ENCODE peak calls at places on chromosomes 16 and 17, in four cellular contexts. J is epithelial cell of prostate, O is heart left ventricle, Y is neural progenitor cell. C is an unnamed sample.

GRCh38 chr16:49280861-49281331 is 742 bp downstream of the CBLN1 start:
- DNase-seq in J (no peak), O (no peak), Y (no peak), C (no peak)

GRCh38 chr16:85423631-85424030 is 189.5 kb upstream of the GSE1 start:
- DNase-seq in J (no peak), O (peak), Y (no peak), C (no peak)

GRCh38 chr16:70476272-70477020 is 22.1 kb downstream of the FCSK start:
- DNase-seq in J (no peak), O (no peak), Y (no peak), C (no peak)

GRCh38 chr17:66602659-66603363 is 232.1 kb upstream of the CACNG5 start:
- DNase-seq in J (no peak), O (no peak), Y (no peak), C (no peak)

GRCh38 chr17:82752371-82753200 is 721 bp downstream of the TBCD start:
- DNase-seq in J (no peak), O (no peak), Y (peak), C (no peak)

GRCh38 chr16:85570735-85571562 is 42.2 kb upstream of the GSE1 start:
- DNase-seq in J (no peak), O (peak), Y (no peak), C (peak)

GRCh38 chr17:38914741-38915638 is 10.4 kb upstream of the LASP1NB start:
- DNase-seq in J (no peak), O (no peak), Y (no peak), C (no peak)

GRCh38 chr17:62616993-62617893 is 10.2 kb upstream of the MRC2 start:
- DNase-seq in J (no peak), O (no peak), Y (peak), C (no peak)

GRCh38 chr17:38671939-38672720 is 2.6 kb downstream of the EPOP start:
- DNase-seq in J (no peak), O (no peak), Y (peak), C (no peak)

GRCh38 chr16:10617662-10618420 is 37.4 kb upstream of the EMP2 start:
- DNase-seq in J (no peak), O (no peak), Y (no peak), C (no peak)

GRCh38 chr17:15930426-15930825 is 14.5 kb upstream of the ADORA2B start:
- DNase-seq in J (no peak), O (no peak), Y (no peak), C (no peak)

GRCh38 chr17:55285340-55286301 is 20.9 kb downstream of the HLF start:
- DNase-seq in J (no peak), O (peak), Y (no peak), C (no peak)

GRCh38 chr16:90011908-90012501 is 7.3 kb downstream of the DBNDD1 start:
- DNase-seq in J (no peak), O (no peak), Y (no peak), C (no peak)

GRCh38 chr16:65125871-65126270 is 4.0 kb upstream of the CDH11 start:
- DNase-seq in J (no peak), O (no peak), Y (no peak), C (no peak)

GRCh38 chr17:30345089-30345433 is 11.2 kb upstream of the TMIGD1 start:
- DNase-seq in J (no peak), O (no peak), Y (no peak), C (no peak)
- H3K27ac ChIP-seq in J (peak), O (peak), Y (no peak), C (no peak)

GRCh38 chr17:4860651-4861050 is 27.5 kb downstream of the MINK1 start:
- DNase-seq in J (no peak), O (no peak), Y (no peak), C (no peak)
- H3K27ac ChIP-seq in J (peak), O (peak), Y (peak), C (no peak)

GRCh38 chr17:50687200-50688066 is 20.3 kb downstream of the ANKRD40 start:
- DNase-seq in J (no peak), O (no peak), Y (peak), C (no peak)
- H3K27ac ChIP-seq in J (no peak), O (peak), Y (no peak), C (no peak)

GRCh38 chr16:56862776-56863175 is 2.2 kb upstream of the SLC12A3 start:
- DNase-seq in J (no peak), O (no peak), Y (no peak), C (no peak)

GRCh38 chr16:56859636-56860035 is 5.4 kb upstream of the SLC12A3 start:
- DNase-seq in J (no peak), O (no peak), Y (no peak), C (no peak)

GRCh38 chr16:56860226-56861020 is 4.6 kb upstream of the SLC12A3 start:
- DNase-seq in J (no peak), O (no peak), Y (no peak), C (peak)

GRCh38 chr16:56861756-56862155 is 3.3 kb upstream of the SLC12A3 start:
- DNase-seq in J (no peak), O (no peak), Y (no peak), C (no peak)

GRCh38 chr16:56861092-56861610 is 3.9 kb upstream of the SLC12A3 start:
- DNase-seq in J (no peak), O (no peak), Y (peak), C (no peak)
- H3K27ac ChIP-seq in J (no peak), O (no peak), Y (no peak), C (no peak)

GRCh38 chr17:1783834-1784611 is 22.2 kb downstream of the SERPINF1 start:
- DNase-seq in J (no peak), O (peak), Y (peak), C (no peak)
- H3K27ac ChIP-seq in J (peak), O (peak), Y (no peak), C (no peak)

DNA sequence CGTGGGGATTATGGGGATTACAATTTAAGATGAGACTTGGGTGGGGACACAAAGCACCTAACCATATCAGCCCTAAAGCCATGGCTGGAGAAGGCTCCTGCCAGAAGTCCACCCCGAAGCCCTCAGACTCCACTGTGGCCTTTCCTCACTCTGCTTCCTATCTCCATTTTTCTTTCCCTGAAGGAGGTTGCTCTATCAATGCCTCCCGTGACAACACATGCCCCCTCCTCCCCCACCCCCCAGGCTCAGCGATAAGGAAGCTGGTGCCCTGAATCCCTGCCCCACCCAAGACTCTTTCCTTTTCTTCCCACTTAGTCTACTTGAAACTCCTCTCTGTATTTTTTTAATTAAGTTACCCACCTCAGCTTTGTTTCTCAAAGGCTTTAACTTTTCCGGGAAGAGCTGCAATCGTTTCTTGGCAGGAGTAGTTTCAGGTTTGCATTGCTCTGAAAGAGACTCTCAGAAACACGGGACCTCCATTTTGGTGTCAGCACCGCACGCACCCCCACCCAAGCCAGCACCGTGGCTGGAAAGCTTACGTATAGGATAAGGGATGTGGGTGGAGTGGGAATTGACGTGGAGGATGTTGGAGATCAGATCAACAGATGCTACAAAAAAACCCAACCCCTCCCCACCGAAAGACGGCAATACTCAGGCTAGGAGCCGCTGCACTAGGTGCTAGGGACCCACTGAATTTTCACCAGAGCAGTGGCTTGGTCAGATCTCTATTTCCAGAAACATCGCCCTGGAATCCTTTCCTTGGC is 15.2 kb upstream of the CA4 start:
- DNase-seq in J (no peak), O (peak), Y (no peak), C (peak)
- H3K27ac ChIP-seq in J (peak), O (peak), Y (no peak), C (no peak)